ENCODE peak calls at places on chromosomes 12 and 14, in nine cellular contexts. One of them, this sample, is unnamed.

GRCh38 chr14:104221636-104222375 is 83.4 kb downstream of the KIF26A start:
- DNase-seq in epithelial cell of esophagus: no peak
- DNase-seq in astrocyte of the cerebellum: no peak
- DNase-seq in HFFc6: no peak
- DNase-seq in endothelial cell: no peak
- DNase-seq in SW480: no peak
- DNase-seq in NCI-H748 treated with DMSO at 0.1 percent for 48 hours: no peak
- DNase-seq in D341Med: no peak
- DNase-seq in ELR: no peak
- DNase-seq in this sample: no peak

GRCh38 chr12:107027304-107028053 is 40.5 kb upstream of the MTERF2 start:
- DNase-seq in epithelial cell of esophagus: peak; percentile 94
- DNase-seq in astrocyte of the cerebellum: peak; percentile 90
- DNase-seq in HFFc6: peak; percentile 96
- DNase-seq in endothelial cell: no peak
- DNase-seq in SW480: peak; percentile 42
- DNase-seq in NCI-H748 treated with DMSO at 0.1 percent for 48 hours: no peak
- DNase-seq in D341Med: no peak
- DNase-seq in ELR: peak; percentile 92
- DNase-seq in this sample: peak; percentile 34

GRCh38 chr14:50830932-50831703 is at the start of gene NIN:
- DNase-seq in epithelial cell of esophagus: peak; percentile 88
- DNase-seq in astrocyte of the cerebellum: no peak
- DNase-seq in HFFc6: peak; percentile 48
- DNase-seq in endothelial cell: peak; percentile 81
- DNase-seq in SW480: peak; percentile 77
- DNase-seq in NCI-H748 treated with DMSO at 0.1 percent for 48 hours: peak; percentile 59
- DNase-seq in D341Med: peak; percentile 92
- DNase-seq in ELR: peak; percentile 86
- DNase-seq in this sample: peak; percentile 57

GRCh38 chr14:55807059-55807499 is 227.1 kb downstream of the KTN1 start:
- DNase-seq in epithelial cell of esophagus: peak; percentile 96
- DNase-seq in astrocyte of the cerebellum: peak; percentile 57
- DNase-seq in HFFc6: no peak
- DNase-seq in endothelial cell: no peak
- DNase-seq in SW480: peak; percentile 81
- DNase-seq in NCI-H748 treated with DMSO at 0.1 percent for 48 hours: peak; percentile 90
- DNase-seq in D341Med: no peak
- DNase-seq in ELR: no peak
- DNase-seq in this sample: no peak

GRCh38 chr12:12191008-12191407 is 75.8 kb downstream of the LRP6 start:
- DNase-seq in epithelial cell of esophagus: no peak
- DNase-seq in astrocyte of the cerebellum: no peak
- DNase-seq in HFFc6: no peak
- DNase-seq in endothelial cell: no peak
- DNase-seq in SW480: no peak
- DNase-seq in NCI-H748 treated with DMSO at 0.1 percent for 48 hours: no peak
- DNase-seq in D341Med: no peak
- DNase-seq in ELR: no peak
- DNase-seq in this sample: no peak

GRCh38 chr14:50191499-50191898 is 39.9 kb downstream of the SOS2 start:
- DNase-seq in epithelial cell of esophagus: no peak
- DNase-seq in astrocyte of the cerebellum: no peak
- DNase-seq in HFFc6: no peak
- DNase-seq in endothelial cell: no peak
- DNase-seq in SW480: no peak
- DNase-seq in NCI-H748 treated with DMSO at 0.1 percent for 48 hours: no peak
- DNase-seq in D341Med: no peak
- DNase-seq in ELR: no peak
- DNase-seq in this sample: no peak

GRCh38 chr12:6476496-6476895 is 6.0 kb upstream of the VAMP1 start:
- DNase-seq in epithelial cell of esophagus: no peak
- DNase-seq in astrocyte of the cerebellum: peak; percentile 46
- DNase-seq in HFFc6: peak; percentile 84
- DNase-seq in endothelial cell: no peak
- DNase-seq in SW480: no peak
- DNase-seq in NCI-H748 treated with DMSO at 0.1 percent for 48 hours: no peak
- DNase-seq in D341Med: no peak
- DNase-seq in ELR: peak; percentile 52
- DNase-seq in this sample: no peak

GRCh38 chr12:9024512-9024911 is 35.2 kb downstream of the KLRG1 start:
- DNase-seq in epithelial cell of esophagus: no peak
- DNase-seq in astrocyte of the cerebellum: no peak
- DNase-seq in HFFc6: no peak
- DNase-seq in endothelial cell: no peak
- DNase-seq in SW480: no peak
- DNase-seq in NCI-H748 treated with DMSO at 0.1 percent for 48 hours: no peak
- DNase-seq in D341Med: no peak
- DNase-seq in ELR: no peak
- DNase-seq in this sample: no peak